ENCODE peak calls at places on chromosomes 12 and 14, in six cellular contexts. One of them, this sample, is unnamed.

GRCh38 chr12:112716099-112717093 is 75.2 kb upstream of the RPH3A start:
- DNase-seq in transverse colon: no peak
- DNase-seq in upper lobe of right lung: no peak
- DNase-seq in AG10803: no peak
- DNase-seq in lung: no peak
- DNase-seq in PC-3: no peak
- DNase-seq in this sample: peak; percentile 15

GRCh38 chr12:67667276-67668073 is 18.9 kb downstream of the DYRK2 start:
- DNase-seq in PC-3: no peak
- DNase-seq in upper lobe of right lung: no peak
- DNase-seq in AG10803: peak; percentile 58
- DNase-seq in lung: peak; percentile 46
- DNase-seq in transverse colon: peak; percentile 48
- DNase-seq in this sample: no peak

GRCh38 chr12:120240495-120240833 is 25.1 kb downstream of the PXN start:
- DNase-seq in PC-3: no peak
- DNase-seq in lung: no peak
- DNase-seq in transverse colon: no peak
- DNase-seq in upper lobe of right lung: no peak
- DNase-seq in AG10803: no peak
- DNase-seq in this sample: no peak

GRCh38 chr14:105420976-105421674 is 1.5 kb downstream of the MTA1 start:
- DNase-seq in transverse colon: no peak
- DNase-seq in PC-3: no peak
- DNase-seq in upper lobe of right lung: peak; percentile 63
- DNase-seq in lung: no peak
- DNase-seq in AG10803: no peak
- DNase-seq in this sample: no peak

GRCh38 chr12:13095266-13095995 is 8.0 kb downstream of the GSG1 start:
- DNase-seq in PC-3: no peak
- DNase-seq in transverse colon: no peak
- DNase-seq in lung: no peak
- DNase-seq in upper lobe of right lung: no peak
- DNase-seq in AG10803: no peak
- DNase-seq in this sample: no peak

GRCh38 chr14:55152052-55152753 is 23.2 kb downstream of the LGALS3 start:
- DNase-seq in transverse colon: no peak
- DNase-seq in AG10803: peak; percentile 52
- DNase-seq in lung: no peak
- DNase-seq in upper lobe of right lung: no peak
- DNase-seq in PC-3: peak; percentile 39
- DNase-seq in this sample: no peak

GRCh38 chr14:76011959-76012802 is 26.6 kb downstream of the IFT43 start:
- DNase-seq in transverse colon: no peak
- DNase-seq in PC-3: no peak
- DNase-seq in upper lobe of right lung: no peak
- DNase-seq in AG10803: no peak
- DNase-seq in lung: no peak
- DNase-seq in this sample: no peak

GRCh38 chr12:39824505-39825198 is 205.0 kb upstream of the ABCD2 start:
- DNase-seq in AG10803: peak; percentile 33
- DNase-seq in lung: no peak
- DNase-seq in transverse colon: no peak
- DNase-seq in upper lobe of right lung: peak; percentile 39
- DNase-seq in PC-3: no peak
- DNase-seq in this sample: peak; percentile 30

GRCh38 chr14:71686677-71687076 is 245.6 kb upstream of the RGS6 start:
- DNase-seq in PC-3: no peak
- DNase-seq in AG10803: peak; percentile 95
- DNase-seq in upper lobe of right lung: no peak
- DNase-seq in lung: no peak
- DNase-seq in transverse colon: no peak
- DNase-seq in this sample: no peak

GRCh38 chr12:123601602-123602489 is at the start of gene DDX55:
- DNase-seq in PC-3: peak; percentile 86
- DNase-seq in lung: peak; percentile 84
- DNase-seq in AG10803: peak; percentile 81
- DNase-seq in upper lobe of right lung: peak; percentile 94
- DNase-seq in transverse colon: peak; percentile 84
- DNase-seq in this sample: peak; percentile 90

GRCh38 chr14:33707751-33708150 is 243.1 kb downstream of the EGLN3 start:
- DNase-seq in PC-3: no peak
- DNase-seq in transverse colon: no peak
- DNase-seq in lung: no peak
- DNase-seq in AG10803: no peak
- DNase-seq in upper lobe of right lung: no peak
- DNase-seq in this sample: no peak

GRCh38 chr14:67491741-67492504 is 3.4 kb upstream of the TMEM229B start:
- DNase-seq in AG10803: no peak
- DNase-seq in transverse colon: no peak
- DNase-seq in lung: no peak
- DNase-seq in PC-3: no peak
- DNase-seq in upper lobe of right lung: no peak
- DNase-seq in this sample: no peak

GRCh38 chr12:130335517-130336392 is 1.9 kb upstream of the PIWIL1 start:
- DNase-seq in lung: no peak
- DNase-seq in AG10803: peak; percentile 53
- DNase-seq in PC-3: peak; percentile 48
- DNase-seq in transverse colon: peak; percentile 31
- DNase-seq in upper lobe of right lung: no peak
- DNase-seq in this sample: peak; percentile 67

GRCh38 chr14:36768638-36769337 is 107.1 kb downstream of the PAX9 start:
- DNase-seq in PC-3: no peak
- DNase-seq in AG10803: no peak
- DNase-seq in upper lobe of right lung: no peak
- DNase-seq in transverse colon: no peak
- DNase-seq in lung: no peak
- DNase-seq in this sample: no peak

GRCh38 chr12:121577443-121578180 is 3.2 kb downstream of the KDM2B start:
- DNase-seq in lung: no peak
- DNase-seq in transverse colon: no peak
- DNase-seq in AG10803: no peak
- DNase-seq in upper lobe of right lung: no peak
- DNase-seq in PC-3: no peak
- DNase-seq in this sample: no peak
- H3K4me3 ChIP-seq in lung: no peak overlapping the region
- H3K4me3 ChIP-seq in transverse colon: no peak overlapping the region
- H3K4me3 ChIP-seq in AG10803: peak overlapping the region; percentile 67
- H3K4me3 ChIP-seq in upper lobe of right lung: no peak overlapping the region
- H3K4me3 ChIP-seq in PC-3: peak overlapping the region; percentile 39
- H3K4me3 ChIP-seq in this sample: no peak overlapping the region

GRCh38 chr12:11609045-11609444 is 40.4 kb upstream of the ETV6 start:
- DNase-seq in PC-3: no peak
- DNase-seq in transverse colon: no peak
- DNase-seq in lung: no peak
- DNase-seq in upper lobe of right lung: no peak
- DNase-seq in AG10803: no peak
- DNase-seq in this sample: no peak
- TF ChIP-seq CTCF in PC-3: no peak
- TF ChIP-seq CTCF in transverse colon: no peak
- TF ChIP-seq CTCF in lung: no peak
- TF ChIP-seq CTCF in upper lobe of right lung: no peak
- TF ChIP-seq CTCF in AG10803: no peak
- TF ChIP-seq CTCF in this sample: no peak

GRCh38 chr12:62862259-62862881 is 72.6 kb downstream of the PPM1H start:
- DNase-seq in AG10803: peak; percentile 45
- DNase-seq in PC-3: peak; percentile 83
- DNase-seq in upper lobe of right lung: no peak
- DNase-seq in transverse colon: no peak
- DNase-seq in lung: no peak
- DNase-seq in this sample: peak; percentile 49

GRCh38 chr12:62860501-62861156 is 74.3 kb downstream of the PPM1H start:
- DNase-seq in PC-3: no peak
- DNase-seq in upper lobe of right lung: no peak
- DNase-seq in lung: no peak
- DNase-seq in AG10803: no peak
- DNase-seq in transverse colon: no peak
- DNase-seq in this sample: no peak

GRCh38 chr12:62859203-62859799 is 75.6 kb downstream of the PPM1H start:
- DNase-seq in PC-3: no peak
- DNase-seq in upper lobe of right lung: no peak
- DNase-seq in AG10803: no peak
- DNase-seq in lung: no peak
- DNase-seq in transverse colon: no peak
- DNase-seq in this sample: no peak

GRCh38 chr12:62861586-62861985 is 73.4 kb downstream of the PPM1H start:
- DNase-seq in lung: no peak
- DNase-seq in transverse colon: no peak
- DNase-seq in upper lobe of right lung: no peak
- DNase-seq in PC-3: no peak
- DNase-seq in AG10803: peak; percentile 35
- DNase-seq in this sample: no peak

GRCh38 chr12:62861157-62861535 is 73.8 kb downstream of the PPM1H start:
- DNase-seq in transverse colon: no peak
- DNase-seq in PC-3: no peak
- DNase-seq in lung: no peak
- DNase-seq in upper lobe of right lung: no peak
- DNase-seq in AG10803: no peak
- DNase-seq in this sample: no peak
- H3K4me3 ChIP-seq in transverse colon: no peak overlapping the region
- H3K4me3 ChIP-seq in PC-3: no peak overlapping the region
- H3K4me3 ChIP-seq in lung: no peak overlapping the region
- H3K4me3 ChIP-seq in upper lobe of right lung: peak overlapping the region; percentile 14
- H3K4me3 ChIP-seq in AG10803: no peak overlapping the region
- H3K4me3 ChIP-seq in this sample: no peak overlapping the region

GRCh38 chr12:128612150-128612850 is 211.5 kb downstream of the SLC15A4 start:
- DNase-seq in upper lobe of right lung: no peak
- DNase-seq in PC-3: no peak
- DNase-seq in AG10803: no peak
- DNase-seq in lung: no peak
- DNase-seq in transverse colon: no peak
- DNase-seq in this sample: no peak
- TF ChIP-seq CTCF in upper lobe of right lung: no peak
- TF ChIP-seq CTCF in PC-3: no peak
- TF ChIP-seq CTCF in AG10803: no peak
- TF ChIP-seq CTCF in lung: no peak
- TF ChIP-seq CTCF in transverse colon: no peak
- TF ChIP-seq CTCF in this sample: no peak

GRCh38 chr14:73567365-73567764 is 1.6 kb upstream of the ACOT2 start:
- DNase-seq in lung: no peak
- DNase-seq in AG10803: no peak
- DNase-seq in upper lobe of right lung: no peak
- DNase-seq in PC-3: no peak
- DNase-seq in transverse colon: no peak
- DNase-seq in this sample: no peak

GRCh38 chr14:73567951-73568885 is 795 bp upstream of the ACOT2 start:
- DNase-seq in AG10803: peak; percentile 33
- DNase-seq in lung: no peak
- DNase-seq in upper lobe of right lung: no peak
- DNase-seq in PC-3: peak; percentile 62
- DNase-seq in transverse colon: no peak
- DNase-seq in this sample: peak; percentile 30
- H3K4me3 ChIP-seq in AG10803: peak overlapping the region; percentile 75
- H3K4me3 ChIP-seq in lung: no peak overlapping the region
- H3K4me3 ChIP-seq in upper lobe of right lung: peak overlapping the region; percentile 74
- H3K4me3 ChIP-seq in PC-3: peak overlapping the region; percentile 67
- H3K4me3 ChIP-seq in transverse colon: peak overlapping the region; percentile 64
- H3K4me3 ChIP-seq in this sample: peak overlapping the region; percentile 54

DNA sequence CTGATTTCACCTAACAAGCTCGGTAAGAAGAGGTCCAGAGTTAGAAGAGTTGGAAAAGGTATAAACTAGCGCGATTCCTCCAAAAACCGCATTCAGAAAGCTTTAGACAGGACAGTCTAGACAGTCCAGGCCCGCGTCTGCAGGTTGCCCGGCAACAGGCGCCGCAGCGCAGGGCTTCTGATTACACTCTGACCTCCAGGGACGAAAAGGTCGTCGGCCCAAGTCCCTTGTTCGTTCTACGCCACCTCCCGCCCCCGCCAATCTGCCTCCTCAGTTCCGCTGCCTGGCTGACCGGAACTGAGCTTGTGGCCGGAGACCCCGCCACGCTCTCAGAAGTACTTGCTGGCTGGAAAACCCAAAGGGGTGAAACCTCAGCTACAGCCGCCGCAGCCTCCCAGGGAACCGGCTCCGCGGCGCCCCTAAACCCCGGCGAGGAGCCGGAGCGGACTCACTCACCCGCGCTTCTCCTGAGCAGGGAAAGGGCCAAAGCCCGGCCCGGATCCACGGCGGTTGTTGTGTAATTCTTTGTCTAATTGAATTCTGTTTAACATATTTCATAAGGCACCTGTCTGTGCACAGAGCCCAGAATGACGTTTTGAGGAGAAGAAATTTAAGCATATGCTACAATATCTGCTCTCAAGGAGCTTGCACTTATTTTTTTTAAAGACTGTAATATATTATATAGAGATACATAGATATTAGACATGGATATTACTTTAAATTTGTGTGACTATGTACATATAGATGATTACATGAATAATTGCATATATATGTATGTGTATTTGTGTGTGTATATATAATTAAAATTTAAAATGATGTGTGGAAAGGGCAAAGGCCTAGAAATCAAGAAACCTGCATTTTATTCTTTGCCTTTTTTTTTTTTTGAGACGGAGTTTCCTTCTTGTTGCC is at the start of gene CAPS2:
- DNase-seq in lung: peak; percentile 83
- DNase-seq in PC-3: peak; percentile 82
- DNase-seq in transverse colon: peak; percentile 82
- DNase-seq in upper lobe of right lung: peak; percentile 92
- DNase-seq in AG10803: peak; percentile 86
- DNase-seq in this sample: peak; percentile 92
- TF ChIP-seq CTCF in lung: no peak
- TF ChIP-seq CTCF in PC-3: no peak
- TF ChIP-seq CTCF in transverse colon: no peak
- TF ChIP-seq CTCF in upper lobe of right lung: no peak
- TF ChIP-seq CTCF in AG10803: no peak
- TF ChIP-seq CTCF in this sample: no peak

DNA sequence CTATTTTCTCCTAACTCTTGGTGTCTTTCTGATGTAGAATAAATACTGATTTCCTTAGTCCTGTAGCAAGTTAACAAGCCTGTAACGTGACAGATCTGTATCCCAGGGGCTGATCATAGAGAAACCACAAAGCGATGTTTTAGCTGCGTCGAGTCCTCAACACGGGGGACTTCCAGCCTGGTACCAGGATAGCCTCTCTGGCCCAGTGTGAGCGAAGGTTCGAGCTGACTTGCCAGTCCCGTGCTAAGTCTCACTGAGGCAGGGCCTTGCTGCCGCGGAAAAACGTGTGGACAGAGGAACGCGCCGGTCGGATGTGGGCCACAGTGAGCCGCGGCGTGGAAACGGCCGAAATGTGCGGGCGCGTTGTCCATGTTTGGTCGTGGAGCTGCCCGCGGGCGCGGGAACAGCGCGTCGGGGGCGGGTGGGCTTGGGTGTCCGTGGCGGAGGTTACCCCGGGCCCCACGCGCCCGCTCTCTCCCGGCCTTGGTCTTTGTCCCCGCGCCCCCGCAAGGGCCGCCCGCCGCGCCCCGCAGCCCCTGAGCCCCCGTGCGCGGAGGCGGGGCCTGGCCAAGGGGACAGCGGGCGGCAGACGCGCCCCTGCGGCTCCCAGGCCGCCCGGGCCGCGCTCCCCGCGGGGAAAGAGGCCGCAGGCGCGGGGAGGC is 531 bp upstream of the EML1 start:
- DNase-seq in AG10803: peak; percentile 38
- DNase-seq in lung: no peak
- DNase-seq in transverse colon: no peak
- DNase-seq in PC-3: no peak
- DNase-seq in upper lobe of right lung: no peak
- DNase-seq in this sample: no peak
- H3K4me3 ChIP-seq in AG10803: peak overlapping the region; percentile 62
- H3K4me3 ChIP-seq in lung: peak overlapping the region; percentile 27
- H3K4me3 ChIP-seq in transverse colon: peak overlapping the region; percentile 36
- H3K4me3 ChIP-seq in PC-3: peak overlapping the region; percentile 65
- H3K4me3 ChIP-seq in upper lobe of right lung: peak overlapping the region; percentile 52
- H3K4me3 ChIP-seq in this sample: no peak overlapping the region

This sample was measured in epithelial cell of esophagus.